ENCODE peak calls at places on chromosomes 6 and 20, in seven cellular contexts. I is CD4-positive, alpha-beta T cell; Y is T1000; G is kidney epithelial cell; Q is CD4-positive, CD25-positive, alpha-beta regulatory T cell; E is T-helper 2 cell; K is DMS153. M is an unnamed sample.

GRCh38 chr6:160065200-160065599 is 56.4 kb upstream of the SLC22A1 start:
- DNase-seq in K (no peak), Y (no peak), G (no peak), Q (no peak), E (no peak), I (no peak), M (no peak)

GRCh38 chr6:50834929-50835328 is 16.3 kb downstream of the TFAP2B start:
- DNase-seq in G (no peak), E (no peak), Y (no peak), Q (no peak), I (no peak), K (no peak), M (no peak)

GRCh38 chr20:37490670-37491350 is 30.2 kb upstream of the NNAT start:
- DNase-seq in Q (no peak), Y (no peak), E (no peak), K (no peak), I (no peak), G (no peak), M (no peak)

GRCh38 chr6:142030115-142030619 is 102.6 kb upstream of the GJE1 start:
- DNase-seq in K (no peak), G (no peak), Q (no peak), I (no peak), E (no peak), Y (no peak), M (no peak)

GRCh38 chr6:22447191-22447590 is 122.2 kb upstream of the HDGFL1 start:
- DNase-seq in Q (no peak), E (no peak), K (no peak), G (no peak), Y (no peak), I (no peak), M (no peak)

GRCh38 chr6:115932481-115932880 is 128.2 kb downstream of the FRK start:
- DNase-seq in E (no peak), K (peak; percentile 36), Y (no peak), Q (no peak), G (peak; percentile 82), I (no peak), M (no peak)

GRCh38 chr6:11771473-11772048 is 7.0 kb downstream of the ADTRP start:
- DNase-seq in E (no peak), K (no peak), Y (no peak), Q (no peak), G (no peak), I (no peak), M (no peak)

GRCh38 chr20:47181056-47181862 is 175.2 kb downstream of the ZMYND8 start:
- DNase-seq in E (no peak), Q (peak; percentile 53), K (peak; percentile 35), G (peak; percentile 55), Y (peak; percentile 50), I (no peak), M (no peak)

GRCh38 chr20:62197801-62198200 is 15.0 kb downstream of the MTG2 start:
- DNase-seq in Q (no peak), G (no peak), Y (no peak), K (no peak), I (no peak), E (no peak), M (no peak)

GRCh38 chr6:151179321-151179720 is 60.4 kb upstream of the AKAP12 start:
- DNase-seq in G (peak; percentile 48), Y (peak; percentile 10), K (no peak), I (no peak), E (no peak), Q (no peak), M (peak; percentile 27)

GRCh38 chr6:73511796-73512195 is 9.0 kb downstream of the EEF1A1 start:
- DNase-seq in K (no peak), Y (no peak), Q (no peak), G (no peak), I (no peak), E (no peak), M (no peak)

GRCh38 chr6:160978141-160978926 is 13.2 kb upstream of the MAP3K4 start:
- DNase-seq in K (no peak), E (no peak), Y (no peak), Q (no peak), I (no peak), G (no peak), M (no peak)

GRCh38 chr6:128114164-128114563 is 213.3 kb upstream of the THEMIS start:
- DNase-seq in E (no peak), Q (no peak), I (no peak), K (no peak), G (no peak), Y (no peak), M (no peak)

GRCh38 chr6:140774080-140774505 is 1358.6 kb upstream of the GJE1 start:
- DNase-seq in Y (no peak), I (no peak), K (peak; percentile 63), Q (no peak), E (no peak), G (peak; percentile 54), M (peak; percentile 59)

GRCh38 chr6:132464538-132465256 is 48.2 kb downstream of the STX7 start:
- DNase-seq in K (no peak), I (no peak), Y (no peak), G (no peak), Q (no peak), E (no peak), M (peak; percentile 27)

GRCh38 chr6:20211941-20212391 is 303 bp downstream of the MBOAT1 start:
- DNase-seq in Q (peak; percentile 60), K (peak; percentile 58), I (peak; percentile 8), G (no peak), E (no peak), Y (no peak), M (no peak)

GRCh38 chr6:112010328-112010727 is 43.6 kb upstream of the CCN6 start:
- DNase-seq in G (no peak), E (no peak), K (no peak), Q (peak; percentile 55), Y (no peak), I (no peak), M (no peak)

GRCh38 chr20:56391596-56392281 is at the start of gene AURKA:
- DNase-seq in I (no peak), Q (no peak), E (no peak), Y (no peak), K (no peak), G (no peak), M (no peak)

M was measured in epithelial cell of proximal tubule.